ENCODE peak calls at places on chromosomes 12 and 14, in ten cellular contexts. G, B, F, P, R, J, O, A, X and N are unnamed samples.
A peak's percentile ranks its signal among the peaks of the same experiment; 100 is the strongest.

GRCh38 chr12:63844391-63845341 is at the start of gene SRGAP1:
- DNase-seq in G (peak; percentile 32), B (peak; percentile 71), F (peak; percentile 80), P (peak; percentile 67), R (peak; percentile 30), J (peak; percentile 49), O (peak; percentile 41), A (peak; percentile 74), X (no peak), N (no peak)

GRCh38 chr12:47725893-47726292 is 603 bp upstream of the ENDOU start:
- DNase-seq in G (peak; percentile 69), B (no peak), F (peak; percentile 66), P (no peak), R (no peak), J (peak; percentile 76), O (no peak), A (peak; percentile 89), X (no peak), N (no peak)

GRCh38 chr14:74161526-74162158 is 76.9 kb downstream of the LIN52 start:
- DNase-seq in G (no peak), B (no peak), F (no peak), P (no peak), R (no peak), J (no peak), O (no peak), A (no peak), X (no peak), N (no peak)

GRCh38 chr12:10190558-10191388 is 11.9 kb downstream of the TMEM52B start:
- DNase-seq in G (peak; percentile 78), B (no peak), F (peak; percentile 60), P (no peak), R (peak; percentile 65), J (peak; percentile 78), O (peak; percentile 49), A (peak; percentile 71), X (no peak), N (no peak)

GRCh38 chr12:6765634-6766581 is at the start of gene PTMS:
- DNase-seq in G (peak; percentile 53), B (peak; percentile 83), F (peak; percentile 96), P (peak; percentile 93), R (peak; percentile 59), J (peak; percentile 82), O (peak; percentile 70), A (peak; percentile 93), X (peak; percentile 89), N (no peak)

GRCh38 chr12:93090768-93091172 is 161.7 kb upstream of the EEA1 start:
- DNase-seq in G (no peak), B (no peak), F (peak; percentile 85), P (no peak), R (no peak), J (peak; percentile 77), O (no peak), A (peak; percentile 86), X (no peak), N (no peak)

GRCh38 chr14:41037388-41037787 is 569.3 kb upstream of the LRFN5 start:
- DNase-seq in G (no peak), B (no peak), F (no peak), P (no peak), R (no peak), J (no peak), O (no peak), A (no peak), X (no peak), N (no peak)

GRCh38 chr12:121958521-121959240 is 40.3 kb downstream of the CFAP251 start:
- DNase-seq in G (no peak), B (no peak), F (peak; percentile 41), P (no peak), R (no peak), J (peak; percentile 11), O (no peak), A (peak; percentile 11), X (no peak), N (no peak)

GRCh38 chr14:32137313-32137712 is 60.2 kb downstream of the ARHGAP5 start:
- DNase-seq in G (no peak), B (no peak), F (no peak), P (no peak), R (no peak), J (no peak), O (no peak), A (no peak), X (no peak), N (no peak)

DNA sequence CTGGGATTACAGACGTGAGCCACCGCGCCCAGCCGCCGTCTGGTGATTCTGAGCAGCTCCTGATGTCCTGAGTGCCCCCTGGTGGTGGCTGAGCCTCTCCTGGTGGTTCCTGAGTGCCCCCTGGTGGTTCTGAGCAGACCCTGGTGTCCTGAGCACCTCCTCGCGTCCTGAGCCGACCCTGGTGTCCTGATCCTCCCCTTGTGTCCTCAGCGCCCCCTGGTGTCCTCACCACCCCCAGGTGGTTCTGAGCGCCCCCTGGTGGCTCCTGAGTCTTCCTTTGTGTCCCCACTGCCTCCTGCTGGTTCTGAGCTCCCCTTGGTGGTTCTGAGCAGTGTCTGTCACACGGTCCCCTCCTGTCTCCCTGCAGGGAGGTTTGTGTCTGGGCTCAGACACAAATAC is 1304.9 kb downstream of the TMEM121 start:
- DNase-seq in G (peak; percentile 99), B (peak; percentile 71), F (no peak), P (no peak), R (no peak), J (no peak), O (no peak), A (peak; percentile 6), X (no peak), N (no peak)
- TF ChIP-seq CTCF in G (peak; percentile 100), B (no peak), F (peak; percentile 35), P (peak; percentile 31), R (peak; percentile 58), J (peak; percentile 47), O (no peak), A (peak; percentile 39), X (peak; percentile 4), N (no peak)

DNA sequence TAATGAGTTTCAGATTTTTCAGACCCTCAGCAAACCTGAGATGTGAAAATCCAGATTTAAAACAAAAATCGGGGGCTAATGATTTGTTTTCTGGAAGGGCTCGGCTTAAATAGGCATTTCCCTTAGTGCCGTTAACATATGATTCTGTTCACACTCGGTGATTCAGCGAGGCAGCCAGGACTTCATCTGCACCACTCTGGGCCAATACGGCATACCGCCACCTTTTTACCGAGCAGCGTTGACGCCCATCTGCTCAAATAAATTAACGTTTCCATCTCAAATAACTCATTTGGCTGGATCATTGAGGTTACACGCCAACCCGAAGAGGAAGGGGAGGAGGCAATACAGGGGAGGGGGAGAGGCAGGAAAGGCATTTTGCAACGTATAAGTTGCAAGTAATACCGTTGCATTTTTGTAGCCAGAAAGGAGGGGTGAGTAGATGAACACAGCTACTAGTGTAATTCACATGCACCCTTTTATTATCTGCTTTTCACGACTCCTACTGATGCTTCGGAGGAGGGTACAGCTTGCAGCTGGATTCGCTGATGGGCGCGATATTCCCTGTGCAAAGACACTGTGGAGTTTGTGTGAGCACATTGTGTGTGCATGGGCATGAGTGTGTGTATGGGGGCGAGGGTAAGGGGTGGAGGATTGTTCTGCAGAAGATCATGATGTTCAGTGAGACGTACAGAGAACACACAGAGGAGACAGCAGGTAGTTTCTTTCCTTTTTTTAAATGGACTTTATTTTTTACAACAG is 45.9 kb downstream of the MAP1LC3B2 start:
- DNase-seq in G (no peak), B (no peak), F (no peak), P (no peak), R (no peak), J (no peak), O (no peak), A (peak; percentile 55), X (no peak), N (no peak)
- TF ChIP-seq CTCF in G (no peak), B (no peak), F (no peak), P (no peak), R (no peak), J (no peak), O (no peak), A (no peak), X (no peak), N (no peak)

GRCh38 chr14:89336338-89336737 is 80.7 kb downstream of the FOXN3 start:
- DNase-seq in G (peak; percentile 81), B (no peak), F (no peak), P (no peak), R (peak; percentile 33), J (no peak), O (no peak), A (no peak), X (no peak), N (no peak)
- TF ChIP-seq CTCF in G (no peak), B (no peak), F (no peak), P (no peak), R (peak; percentile 52), J (no peak), O (no peak), A (no peak), X (no peak), N (peak; percentile 13)

GRCh38 chr12:67982165-67982563 is 7.1 kb upstream of the IFNG-AS1 start:
- DNase-seq in G (no peak), B (no peak), F (peak; percentile 21), P (no peak), R (no peak), J (no peak), O (no peak), A (peak; percentile 75), X (no peak), N (no peak)
- TF ChIP-seq CTCF in G (no peak), B (no peak), F (no peak), P (no peak), R (no peak), J (no peak), O (no peak), A (no peak), X (no peak), N (no peak)

GRCh38 chr12:24534632-24535031 is 414.3 kb downstream of the BCAT1 start:
- DNase-seq in G (no peak), B (no peak), F (no peak), P (no peak), R (no peak), J (no peak), O (no peak), A (peak; percentile 26), X (no peak), N (no peak)
- TF ChIP-seq CTCF in G (no peak), B (no peak), F (peak; percentile 12), P (no peak), R (no peak), J (no peak), O (no peak), A (peak; percentile 13), X (peak; percentile 24), N (peak; percentile 41)